ENCODE peak calls at places on chromosome 4, in seven cellular contexts. P is GM12878; N is colonic mucosa; Z is CD8-positive, alpha-beta memory T cell; C is dorsolateral prefrontal cortex; A is effector memory CD4-positive, alpha-beta T cell; J is SJSA1. I is an unnamed sample.

GRCh38 chr4:76987153-76987562 is 37.6 kb downstream of the SEPTIN11 start:
- DNase-seq in P (no peak), C (no peak), N (no peak), Z (no peak), J (peak), A (no peak), I (no peak)

GRCh38 chr4:106062452-106062875 is 167.2 kb downstream of the NPNT start:
- DNase-seq in N (no peak), P (no peak), J (peak), A (no peak), Z (no peak), C (no peak), I (peak)

GRCh38 chr4:147136308-147136707 is 190.6 kb upstream of the TTC29 start:
- DNase-seq in A (no peak), Z (no peak), J (no peak), C (no peak), P (no peak), N (no peak), I (no peak)

GRCh38 chr4:26330186-26330787 is 9.5 kb downstream of the RBPJ start:
- DNase-seq in J (peak), N (peak), C (no peak), P (no peak), Z (no peak), A (no peak), I (no peak)

GRCh38 chr4:47110670-47111069 is 79.3 kb downstream of the GABRB1 start:
- DNase-seq in C (no peak), J (no peak), P (no peak), N (no peak), A (no peak), Z (no peak), I (no peak)

GRCh38 chr4:89535251-89535650 is 227.7 kb upstream of the GPRIN3 start:
- DNase-seq in N (no peak), J (no peak), P (no peak), C (no peak), Z (no peak), A (no peak), I (no peak)

GRCh38 chr4:14169460-14169859 is 541.9 kb upstream of the BOD1L1 start:
- DNase-seq in N (no peak), Z (no peak), A (no peak), C (no peak), J (no peak), P (no peak), I (no peak)

GRCh38 chr4:144355809-144356757 is 215.6 kb upstream of the GYPA start:
- DNase-seq in N (peak), A (no peak), P (peak), Z (no peak), C (no peak), J (peak), I (no peak)

DNA sequence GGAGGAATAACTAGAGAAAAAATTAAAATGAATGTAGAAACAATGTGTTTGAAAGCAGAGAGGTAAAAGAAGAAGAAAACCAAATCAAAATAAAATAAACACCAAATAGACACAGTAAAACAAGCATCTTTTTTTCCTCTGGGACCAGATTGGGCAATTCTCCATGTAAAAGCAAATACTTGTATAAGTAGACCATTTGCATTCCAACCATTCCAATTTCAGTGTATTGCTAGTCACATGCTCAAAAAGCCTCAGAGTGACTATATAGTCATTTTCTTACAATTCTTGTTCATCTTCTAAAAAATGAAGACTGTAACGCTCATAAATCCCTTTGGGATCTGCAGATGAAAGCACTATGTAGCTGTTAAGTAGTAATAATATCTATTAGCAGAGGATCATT is 969.5 kb downstream of the PCDH18 start:
- DNase-seq in P (no peak), J (no peak), A (no peak), C (no peak), N (no peak), Z (no peak), I (no peak)
- H3K27ac ChIP-seq in P (no peak), J (no peak), A (no peak), C (no peak), N (no peak), Z (no peak), I (no peak)

GRCh38 chr4:53507671-53508286 is 83.5 kb downstream of the LNX1 start:
- DNase-seq in J (peak), Z (no peak), C (no peak), A (no peak), P (no peak), N (no peak), I (no peak)
- H3K27ac ChIP-seq in J (peak), Z (no peak), C (peak), A (no peak), P (no peak), N (no peak), I (no peak)

DNA sequence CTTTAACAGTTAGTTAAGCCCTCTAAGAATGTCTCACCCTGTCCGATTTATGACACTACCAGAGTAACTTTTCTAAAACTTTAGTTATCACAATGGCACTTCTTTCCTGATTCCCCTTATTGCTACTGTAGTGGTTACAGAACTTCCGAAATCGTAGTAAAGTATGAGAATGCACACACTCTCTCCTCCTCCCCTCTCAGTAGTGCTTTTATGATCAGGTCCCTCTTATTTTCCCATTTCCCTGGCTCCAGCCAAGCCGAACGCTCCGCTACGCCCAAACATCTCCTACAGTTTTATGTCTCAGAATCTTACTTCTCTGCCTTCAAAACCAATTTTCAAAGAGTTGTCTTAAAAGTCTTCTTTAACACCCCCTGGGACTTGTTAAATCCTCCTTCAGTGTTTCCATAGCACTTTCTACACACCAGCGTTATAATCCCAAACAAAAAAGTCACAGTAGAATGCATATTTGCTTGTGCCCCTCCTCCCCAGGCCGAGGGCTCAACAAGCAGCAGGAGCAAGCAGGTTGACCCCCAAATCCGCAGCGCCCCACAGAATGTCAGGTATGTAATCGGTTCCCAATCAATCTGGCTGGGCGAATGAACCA is 671 bp downstream of the HPF1 start:
- DNase-seq in Z (no peak), A (no peak), C (no peak), P (no peak), N (no peak), J (no peak), I (no peak)
- H3K27ac ChIP-seq in Z (peak), A (peak), C (peak), P (peak), N (peak), J (no peak), I (peak)

DNA sequence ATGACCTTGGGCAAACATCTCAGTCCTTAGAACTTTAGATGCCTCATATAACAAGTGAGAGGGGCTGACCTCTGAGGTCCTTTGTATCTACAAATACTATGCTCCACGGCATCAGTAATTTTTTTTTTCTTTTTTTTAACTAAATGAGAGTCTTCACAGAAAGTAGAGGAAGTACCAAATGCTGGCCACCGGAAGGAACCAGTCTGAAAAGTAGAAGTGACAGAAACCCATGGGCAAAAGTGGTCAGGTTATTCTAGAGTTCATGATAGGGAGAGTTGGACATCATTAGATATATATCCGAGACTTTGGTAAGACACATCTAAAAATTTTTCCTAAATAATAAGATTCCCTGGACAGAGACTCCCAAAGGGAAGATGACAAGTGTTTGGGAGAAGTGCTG is 53.7 kb downstream of the COQ2 start:
- DNase-seq in C (no peak), J (no peak), P (no peak), Z (no peak), A (no peak), N (no peak), I (no peak)
- H3K27ac ChIP-seq in C (no peak), J (no peak), P (no peak), Z (no peak), A (no peak), N (no peak), I (no peak)

DNA sequence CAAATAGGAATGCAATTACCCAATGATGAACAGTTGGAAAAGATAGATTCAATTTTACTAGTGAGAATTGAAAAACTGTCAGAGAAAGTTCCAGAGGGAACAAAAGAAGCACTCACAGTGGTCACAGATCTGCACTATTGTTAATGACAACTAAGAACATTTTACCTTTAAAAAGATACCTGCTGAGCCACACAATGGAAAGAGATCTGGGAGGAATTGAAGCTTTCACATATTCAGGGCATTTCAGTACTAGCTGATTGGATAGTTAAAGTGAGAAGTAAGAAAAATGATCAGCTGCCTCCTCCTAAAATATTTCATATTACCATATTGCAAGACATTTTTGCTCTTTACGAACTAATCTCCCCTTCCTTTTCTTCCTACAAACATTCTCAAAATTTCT is 1822.2 kb downstream of the STIM2 start:
- DNase-seq in N (no peak), A (no peak), Z (no peak), P (no peak), J (no peak), C (no peak), I (no peak)
- H3K27ac ChIP-seq in N (no peak), A (no peak), Z (no peak), P (no peak), J (no peak), C (no peak), I (no peak)

GRCh38 chr4:112704991-112705845 is 68.3 kb downstream of the LARP7 start:
- DNase-seq in A (no peak), J (peak), C (peak), Z (no peak), N (no peak), P (no peak), I (no peak)
- H3K27ac ChIP-seq in A (no peak), J (no peak), C (peak), Z (no peak), N (no peak), P (no peak), I (no peak)

DNA sequence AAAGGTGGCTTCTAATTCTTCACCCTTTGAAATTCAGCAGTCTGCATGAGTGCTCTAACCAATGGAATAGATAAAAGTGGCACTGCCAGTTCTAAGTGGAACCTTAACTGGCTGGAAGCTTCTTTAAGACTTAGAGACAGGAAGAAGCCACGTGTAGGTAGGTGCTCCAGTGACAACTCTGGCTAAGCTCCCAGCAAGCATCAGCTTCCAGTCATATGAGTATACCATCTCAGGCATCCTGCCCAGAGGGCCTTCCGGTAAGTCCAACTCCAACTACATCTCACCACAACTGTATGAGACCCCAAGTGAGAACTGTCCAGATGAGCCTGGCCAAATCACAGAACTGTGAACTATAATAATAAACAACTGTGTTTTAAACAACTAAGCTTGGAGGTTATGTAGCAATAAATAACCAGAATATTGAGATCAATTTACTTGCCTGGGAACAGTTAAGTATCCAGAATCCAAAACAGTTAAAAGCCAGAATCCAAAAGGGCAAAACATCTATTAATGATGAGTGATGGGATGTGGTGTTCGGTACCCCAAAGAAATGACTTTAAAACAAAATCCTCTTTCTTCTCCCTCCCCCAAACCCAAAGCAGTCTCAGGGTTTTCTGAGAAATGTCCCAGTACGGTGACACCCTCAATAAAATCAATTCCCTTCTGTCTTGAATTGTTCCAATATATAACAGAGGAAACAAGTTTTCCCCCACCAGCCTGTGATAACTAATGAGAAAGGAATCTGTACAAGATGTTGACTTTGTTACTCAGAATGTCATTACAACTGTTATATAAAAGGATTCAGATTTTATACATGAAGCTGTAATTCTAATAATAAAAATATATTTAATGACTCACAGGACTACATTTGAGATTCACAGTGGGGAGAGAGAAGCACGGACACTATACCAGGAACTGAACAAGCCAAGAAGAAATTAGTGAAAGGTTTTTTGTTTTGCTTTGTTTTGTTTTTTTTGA is 4.2 kb downstream of the TSPAN5 start:
- DNase-seq in N (no peak), C (no peak), Z (no peak), J (peak), A (no peak), P (no peak), I (peak)
- H3K27ac ChIP-seq in N (no peak), C (peak), Z (no peak), J (peak), A (no peak), P (no peak), I (peak)

GRCh38 chr4:986428-986948 is 356 bp upstream of the IDUA start:
- DNase-seq in Z (no peak), C (no peak), N (no peak), J (no peak), P (no peak), A (no peak), I (no peak)
- H3K27ac ChIP-seq in Z (peak), C (peak), N (peak), J (no peak), P (no peak), A (peak), I (no peak)

DNA sequence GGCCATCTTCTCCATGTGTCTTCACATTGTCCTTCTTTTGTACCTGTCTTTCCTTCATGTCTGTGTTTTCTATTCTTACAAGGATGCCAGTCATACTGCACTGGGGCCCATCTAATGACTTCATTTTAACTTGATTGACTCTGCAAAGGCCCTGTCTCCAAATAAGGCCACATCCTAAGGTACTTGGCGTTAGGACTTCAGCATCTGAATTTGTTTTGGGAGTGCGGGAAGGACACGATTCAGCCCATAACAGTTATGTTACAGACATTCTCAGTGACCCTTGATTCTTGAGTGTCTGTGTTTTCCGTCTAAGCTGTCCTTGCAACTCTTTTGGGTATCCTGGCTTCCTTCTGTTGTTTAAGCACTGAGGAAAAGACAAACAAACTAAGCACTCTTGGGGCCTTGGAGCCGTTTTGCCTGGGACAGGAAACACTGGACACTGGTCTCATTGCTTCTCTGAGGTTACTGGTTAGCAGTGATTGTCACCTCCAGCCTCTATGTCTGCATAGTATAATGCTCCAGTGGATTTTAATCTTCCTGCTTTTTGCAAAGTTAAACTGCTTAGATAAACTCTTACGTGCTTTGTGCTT is 80.7 kb downstream of the SNX25 start:
- DNase-seq in J (no peak), A (no peak), Z (no peak), C (no peak), P (no peak), N (no peak), I (no peak)
- H3K27ac ChIP-seq in J (no peak), A (no peak), Z (no peak), C (no peak), P (no peak), N (no peak), I (no peak)

GRCh38 chr4:150280975-150281374 is 202.7 kb downstream of the DCLK2 start:
- DNase-seq in A (no peak), P (no peak), C (no peak), J (no peak), Z (no peak), N (no peak), I (no peak)
- H3K27ac ChIP-seq in A (no peak), P (no peak), C (peak), J (peak), Z (no peak), N (no peak), I (peak)